ENCODE peak calls at places on chromosomes 7 and 10, in four cellular contexts. N, G, O and I are unnamed samples.

GRCh38 chr10:58513189-58514101 is 773 bp downstream of the BICC1 start:
- DNase-seq in N (peak), G (no peak), O (peak), I (no peak)

GRCh38 chr10:132365102-132365501 is 31.9 kb upstream of the PWWP2B start:
- DNase-seq in N (no peak), G (no peak), O (no peak), I (no peak)

GRCh38 chr10:10644317-10645111 is 373.2 kb upstream of the CELF2 start:
- DNase-seq in N (peak), G (no peak), O (no peak), I (no peak)

GRCh38 chr7:70749831-70750230 is 382.1 kb upstream of the GALNT17 start:
- DNase-seq in N (no peak), G (no peak), O (no peak), I (no peak)

GRCh38 chr10:79063661-79064490 is 4.9 kb upstream of the ZMIZ1 start:
- DNase-seq in N (no peak), G (no peak), O (no peak), I (no peak)

GRCh38 chr10:48627984-48628609 is 23.2 kb upstream of the ARHGAP22 start:
- DNase-seq in N (no peak), G (no peak), O (no peak), I (no peak)

GRCh38 chr10:11447571-11447970 is 163.9 kb downstream of the USP6NL start:
- DNase-seq in N (peak), G (no peak), O (no peak), I (no peak)

GRCh38 chr7:155831807-155832524 is 19.7 kb upstream of the SHH start:
- DNase-seq in N (no peak), G (no peak), O (no peak), I (no peak)

GRCh38 chr7:42753917-42754363 is 157.9 kb downstream of the C7orf25 start:
- DNase-seq in N (no peak), G (no peak), O (no peak), I (no peak)

GRCh38 chr7:47444376-47445098 is 137.4 kb downstream of the TNS3 start:
- DNase-seq in N (peak), G (no peak), O (no peak), I (no peak)

GRCh38 chr10:11338160-11338844 is 273.1 kb downstream of the USP6NL start:
- DNase-seq in N (no peak), G (no peak), O (no peak), I (no peak)

GRCh38 chr10:93465806-93466675 is 16.1 kb downstream of the MYOF start:
- DNase-seq in N (peak), G (no peak), O (peak), I (no peak)